ENCODE peak calls at places on chromosomes 1 and 21, in four cellular contexts. I, W, R and K are unnamed samples.

GRCh38 chr1:22563671-22564612 is 653 bp downstream of the EPHA8 start:
- DNase-seq in I (no peak), W (no peak), R (no peak), K (no peak)

GRCh38 chr1:36387141-36387949 is 1.6 kb upstream of the STK40 start:
- DNase-seq in I (no peak), W (peak), R (no peak), K (no peak)

GRCh38 chr1:156489166-156489934 is 11.2 kb downstream of the MEF2D start:
- DNase-seq in I (no peak), W (peak), R (no peak), K (peak)

GRCh38 chr1:28087614-28088167 is 719 bp downstream of the EYA3 start:
- DNase-seq in I (no peak), W (no peak), R (no peak), K (no peak)

GRCh38 chr1:219568728-219569127 is 44.2 kb downstream of the ZC3H11B start:
- DNase-seq in I (no peak), W (no peak), R (no peak), K (no peak)

GRCh38 chr21:19461481-19462205 is 1058.1 kb upstream of the TMPRSS15 start:
- DNase-seq in I (no peak), W (no peak), R (no peak), K (no peak)

GRCh38 chr1:114153051-114153620 is 533 bp downstream of the SYT6 start:
- DNase-seq in I (no peak), W (no peak), R (no peak), K (no peak)

GRCh38 chr1:232557096-232557495 is 72.8 kb downstream of the SIPA1L2 start:
- DNase-seq in I (no peak), W (no peak), R (no peak), K (no peak)

GRCh38 chr21:24903954-24904635 is 703.2 kb downstream of the MRPL39 start:
- DNase-seq in I (no peak), W (no peak), R (no peak), K (no peak)

GRCh38 chr1:196115641-196116040 is 492.6 kb downstream of the KCNT2 start:
- DNase-seq in I (no peak), W (peak), R (no peak), K (no peak)

GRCh38 chr1:209875510-209875909 is 47.7 kb downstream of the UTP25 start:
- DNase-seq in I (no peak), W (no peak), R (no peak), K (peak)

GRCh38 chr1:5296135-5296930 is 641.9 kb downstream of the AJAP1 start:
- DNase-seq in I (no peak), W (no peak), R (no peak), K (peak)